ENCODE peak calls at places on chromosomes 4 and X, in seven cellular contexts. A, O, P, M, J, W and I are unnamed samples.

GRCh38 chr4:145528601-145529000 is 46.9 kb downstream of the SMAD1 start:
- DNase-seq in J (no peak), W (no peak), P (no peak), O (no peak), A (no peak), M (no peak), I (no peak)

GRCh38 chr4:38739438-38739837 is 43.4 kb downstream of the TLR10 start:
- DNase-seq in M (no peak), J (no peak), P (no peak), W (no peak), A (no peak), O (no peak), I (no peak)

GRCh38 chrX:10971176-10971575 is 140.0 kb upstream of the HCCS start:
- DNase-seq in A (no peak), W (no peak), P (no peak), J (no peak), O (no peak), M (no peak), I (no peak)

GRCh38 chr4:47145630-47146029 is 114.3 kb downstream of the GABRB1 start:
- DNase-seq in A (peak), P (peak), M (no peak), W (no peak), O (no peak), J (no peak), I (no peak)

GRCh38 chr4:18042012-18042411 is 20.5 kb upstream of the LCORL start:
- DNase-seq in A (no peak), J (no peak), M (no peak), O (no peak), P (no peak), W (no peak), I (no peak)

GRCh38 chr4:165207431-165208321 is at the start of gene KLHL2:
- DNase-seq in P (peak), W (peak), J (peak), O (peak), A (peak), M (peak), I (peak)

GRCh38 chr4:67680568-67681222 is 20.3 kb downstream of the UBA6 start:
- DNase-seq in W (no peak), P (no peak), J (no peak), M (no peak), O (no peak), A (no peak), I (no peak)

GRCh38 chrX:51891821-51892551 is 1.4 kb upstream of the MAGED1 start:
- DNase-seq in P (peak), O (no peak), M (no peak), W (peak), J (peak), A (peak), I (no peak)